ENCODE peak calls at places on chromosomes 16 and 17, in five cellular contexts. P, U, G, J and M are unnamed samples.

GRCh38 chr16:11386791-11387546 is 41.7 kb downstream of the RMI2 start:
- DNase-seq in P (peak), U (no peak), G (no peak), J (peak), M (no peak)

GRCh38 chr17:12665263-12666210 is at the start of gene MYOCD:
- DNase-seq in P (peak), U (peak), G (no peak), J (peak), M (no peak)

GRCh38 chr16:74029122-74029805 is 267.4 kb upstream of the PSMD7 start:
- DNase-seq in P (no peak), U (no peak), G (no peak), J (peak), M (no peak)

GRCh38 chr16:89404561-89404960 is 85.8 kb downstream of the ANKRD11 start:
- DNase-seq in P (no peak), U (peak), G (no peak), J (no peak), M (no peak)

GRCh38 chr17:29793501-29793900 is 136.5 kb downstream of the SSH2 start:
- DNase-seq in P (no peak), U (no peak), G (no peak), J (no peak), M (no peak)

GRCh38 chr17:78324391-78325075 is 35.3 kb downstream of the SOCS3 start:
- DNase-seq in P (no peak), U (peak), G (peak), J (peak), M (peak)

GRCh38 chr17:74758846-74759163 is 10.4 kb downstream of the NHERF1 start:
- DNase-seq in P (peak), U (no peak), G (no peak), J (no peak), M (no peak)

GRCh38 chr17:859461-860195 is 77.5 kb downstream of the MRM3 start:
- DNase-seq in P (no peak), U (peak), G (no peak), J (no peak), M (no peak)

GRCh38 chr16:1089822-1090619 is 6.0 kb downstream of the C1QTNF8 start:
- DNase-seq in P (peak), U (peak), G (no peak), J (peak), M (no peak)

GRCh38 chr16:81636298-81636960 is 142.7 kb upstream of the PLCG2 start:
- DNase-seq in P (no peak), U (no peak), G (no peak), J (no peak), M (no peak)

GRCh38 chr17:37327341-37328090 is 48.3 kb upstream of the C17orf78 start:
- DNase-seq in P (no peak), U (no peak), G (no peak), J (no peak), M (no peak)

GRCh38 chr16:356756-357155 is 4.2 kb upstream of the AXIN1 start:
- DNase-seq in P (no peak), U (no peak), G (no peak), J (no peak), M (no peak)

GRCh38 chr17:57530508-57530907 is 214.6 kb downstream of the CCDC182 start:
- DNase-seq in P (no peak), U (no peak), G (no peak), J (peak), M (no peak)

GRCh38 chr16:15849209-15849981 is 7.4 kb downstream of the MYH11 start:
- DNase-seq in P (no peak), U (no peak), G (no peak), J (no peak), M (no peak)

GRCh38 chr16:22205577-22206012 is 483 bp upstream of the EEF2K start:
- DNase-seq in P (no peak), U (no peak), G (no peak), J (no peak), M (no peak)

GRCh38 chr16:22210285-22210684 is 4.2 kb downstream of the EEF2K start:
- DNase-seq in P (no peak), U (no peak), G (no peak), J (no peak), M (no peak)

GRCh38 chr16:22206013-22206846 is at the start of gene EEF2K:
- DNase-seq in P (peak), U (peak), G (peak), J (peak), M (peak)

GRCh38 chr16:22206847-22207714 is 1.0 kb downstream of the EEF2K start:
- DNase-seq in P (peak), U (peak), G (peak), J (peak), M (peak)

GRCh38 chr16:22207715-22208360 is 1.8 kb downstream of the EEF2K start:
- DNase-seq in P (no peak), U (no peak), G (no peak), J (no peak), M (no peak)
- H3K27ac ChIP-seq in P (no peak), U (peak), G (peak), J (no peak), M (no peak)

GRCh38 chr17:68277807-68278206 is 13.1 kb downstream of the SLC16A6 start:
- DNase-seq in P (no peak), U (no peak), G (no peak), J (no peak), M (no peak)
- H3K27ac ChIP-seq in P (no peak), U (no peak), G (no peak), J (no peak), M (no peak)

GRCh38 chr17:36000730-36001108 is 634 bp downstream of the CCL15 start:
- DNase-seq in P (no peak), U (no peak), G (no peak), J (no peak), M (no peak)
- H3K27ac ChIP-seq in P (no peak), U (no peak), G (peak), J (no peak), M (no peak)

GRCh38 chr17:81666342-81667191 is at the start of the genes CCDC137 and OXLD1:
- DNase-seq in P (peak), U (peak), G (peak), J (peak), M (peak)
- H3K27ac ChIP-seq in P (peak), U (peak), G (peak), J (peak), M (no peak)

GRCh38 chr16:64470916-64471315 is 650.9 kb downstream of the CDH11 start:
- DNase-seq in P (no peak), U (no peak), G (no peak), J (no peak), M (no peak)

GRCh38 chr16:64478258-64478906 is 643.5 kb downstream of the CDH11 start:
- DNase-seq in P (no peak), U (no peak), G (no peak), J (no peak), M (no peak)

GRCh38 chr16:64469906-64470702 is 651.8 kb downstream of the CDH11 start:
- DNase-seq in P (no peak), U (peak), G (no peak), J (no peak), M (no peak)

GRCh38 chr16:64481497-64481896 is 640.4 kb downstream of the CDH11 start:
- DNase-seq in P (no peak), U (no peak), G (no peak), J (no peak), M (no peak)

GRCh38 chr16:64475627-64476351 is 646.1 kb downstream of the CDH11 start:
- DNase-seq in P (no peak), U (no peak), G (no peak), J (no peak), M (no peak)
- H3K27ac ChIP-seq in P (no peak), U (peak), G (no peak), J (no peak), M (peak)